ENCODE peak calls at places on chromosomes 6 and 20, in eight cellular contexts. K is mucosa of descending colon, G is breast epithelium, C is mesenchymal stem cell, W is lower leg skin, U is GM12865, M is fibroblast of lung, F is AG04449. A is an unnamed sample.

GRCh38 chr6:49257549-49257948 is 205.5 kb downstream of the MMUT start:
- DNase-seq in K (no peak), F (no peak), U (peak), G (no peak), C (no peak), W (no peak), M (no peak), A (no peak)

GRCh38 chr20:44057698-44058675 is 129.0 kb downstream of the JPH2 start:
- DNase-seq in K (no peak), U (no peak), M (peak), F (no peak), G (peak), W (peak), C (peak), A (peak)

GRCh38 chr6:39471954-39472659 is 149.6 kb upstream of the KCNK16 start:
- DNase-seq in C (no peak), K (no peak), U (peak), F (no peak), W (no peak), G (no peak), M (no peak), A (no peak)

GRCh38 chr20:29763821-29764511 is 1493.5 kb upstream of the DEFB115 start:
- DNase-seq in C (no peak), U (no peak), W (no peak), F (no peak), G (no peak), M (no peak), K (no peak), A (no peak)

GRCh38 chr20:667351-668034 is 8.1 kb downstream of the SCRT2 start:
- DNase-seq in U (peak), K (peak), W (no peak), C (peak), F (no peak), M (peak), G (no peak), A (no peak)

GRCh38 chr6:804771-805170 is 111.8 kb upstream of the EXOC2 start:
- DNase-seq in C (no peak), M (no peak), U (no peak), W (no peak), G (no peak), K (no peak), F (no peak), A (no peak)

GRCh38 chr6:116572162-116572561 is 858 bp downstream of the RWDD1 start:
- DNase-seq in W (no peak), C (peak), K (peak), F (no peak), M (peak), U (peak), G (no peak), A (no peak)

GRCh38 chr6:39899540-39900295 is 34.5 kb downstream of the MOCS1 start:
- DNase-seq in F (no peak), C (no peak), M (no peak), G (no peak), W (no peak), K (no peak), U (no peak), A (peak)

GRCh38 chr20:54040528-54040927 is 29.9 kb downstream of the BCAS1 start:
- DNase-seq in W (no peak), G (no peak), M (no peak), F (no peak), U (no peak), K (no peak), C (no peak), A (no peak)

GRCh38 chr6:73704260-73704659 is 8.3 kb downstream of the CD109 start:
- DNase-seq in F (peak), C (peak), U (peak), M (peak), W (peak), G (peak), K (no peak), A (peak)

GRCh38 chr6:30463651-30464618 is 25.4 kb upstream of the HLA-E start:
- DNase-seq in M (peak), K (peak), U (peak), G (no peak), W (no peak), F (no peak), C (peak), A (no peak)
- H3K4me3 ChIP-seq in M (no peak), K (no peak), U (no peak), G (no peak), W (no peak), F (no peak), C (no peak), A (no peak)

GRCh38 chr6:154507209-154507898 is 3.1 kb downstream of the CNKSR3 start:
- DNase-seq in C (no peak), G (no peak), F (no peak), U (no peak), W (no peak), K (no peak), M (no peak), A (no peak)
- H3K4me3 ChIP-seq in C (no peak), G (no peak), F (no peak), U (no peak), W (no peak), K (no peak), M (no peak), A (no peak)

DNA sequence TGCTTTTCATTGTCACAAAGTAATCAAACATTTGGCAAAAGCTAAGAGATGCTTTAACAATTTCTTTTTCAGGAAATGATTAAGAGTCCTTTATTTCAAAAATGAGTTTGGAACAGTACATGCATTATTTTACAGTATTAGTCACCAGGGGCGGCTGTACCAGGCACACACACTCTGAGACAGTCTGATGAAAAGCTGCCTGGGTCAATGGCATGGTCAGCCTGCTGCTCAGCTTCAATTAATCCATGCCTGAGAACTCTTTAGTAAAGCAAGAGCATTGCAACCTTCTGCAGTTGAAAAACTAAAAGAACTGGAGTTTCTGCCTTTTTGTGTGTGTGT is 105.5 kb downstream of the TULP4 start:
- DNase-seq in K (no peak), U (no peak), F (no peak), G (no peak), W (no peak), M (peak), C (peak), A (peak)
- H3K4me3 ChIP-seq in K (no peak), U (no peak), F (no peak), G (no peak), W (no peak), M (no peak), C (no peak), A (no peak)

DNA sequence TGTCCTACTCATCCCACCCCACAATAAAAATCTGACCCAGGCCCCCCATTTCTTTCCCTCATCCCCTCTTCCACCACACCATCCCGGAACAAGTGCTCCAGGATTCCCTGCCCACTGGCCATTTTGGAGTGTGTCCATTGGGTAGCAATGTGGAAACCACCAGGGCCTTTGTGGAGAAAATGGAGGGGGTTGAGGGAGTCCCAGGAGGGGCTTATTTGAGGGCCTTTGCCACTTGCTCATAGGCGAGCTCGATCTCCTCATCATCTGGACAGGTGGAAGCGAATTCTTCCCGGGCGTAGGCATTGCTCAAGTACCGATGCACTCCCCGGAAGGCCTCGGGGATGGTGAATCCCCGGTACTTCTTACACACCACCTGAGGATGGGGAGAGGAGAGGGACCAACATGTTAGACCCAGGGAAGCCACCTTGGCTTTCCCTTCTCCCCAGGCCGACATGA is 1.6 kb upstream of the DDAH2 start:
- DNase-seq in G (no peak), U (no peak), C (no peak), K (no peak), F (no peak), M (no peak), W (no peak), A (no peak)
- H3K4me3 ChIP-seq in G (peak), U (no peak), C (no peak), K (no peak), F (no peak), M (peak), W (no peak), A (peak)

DNA sequence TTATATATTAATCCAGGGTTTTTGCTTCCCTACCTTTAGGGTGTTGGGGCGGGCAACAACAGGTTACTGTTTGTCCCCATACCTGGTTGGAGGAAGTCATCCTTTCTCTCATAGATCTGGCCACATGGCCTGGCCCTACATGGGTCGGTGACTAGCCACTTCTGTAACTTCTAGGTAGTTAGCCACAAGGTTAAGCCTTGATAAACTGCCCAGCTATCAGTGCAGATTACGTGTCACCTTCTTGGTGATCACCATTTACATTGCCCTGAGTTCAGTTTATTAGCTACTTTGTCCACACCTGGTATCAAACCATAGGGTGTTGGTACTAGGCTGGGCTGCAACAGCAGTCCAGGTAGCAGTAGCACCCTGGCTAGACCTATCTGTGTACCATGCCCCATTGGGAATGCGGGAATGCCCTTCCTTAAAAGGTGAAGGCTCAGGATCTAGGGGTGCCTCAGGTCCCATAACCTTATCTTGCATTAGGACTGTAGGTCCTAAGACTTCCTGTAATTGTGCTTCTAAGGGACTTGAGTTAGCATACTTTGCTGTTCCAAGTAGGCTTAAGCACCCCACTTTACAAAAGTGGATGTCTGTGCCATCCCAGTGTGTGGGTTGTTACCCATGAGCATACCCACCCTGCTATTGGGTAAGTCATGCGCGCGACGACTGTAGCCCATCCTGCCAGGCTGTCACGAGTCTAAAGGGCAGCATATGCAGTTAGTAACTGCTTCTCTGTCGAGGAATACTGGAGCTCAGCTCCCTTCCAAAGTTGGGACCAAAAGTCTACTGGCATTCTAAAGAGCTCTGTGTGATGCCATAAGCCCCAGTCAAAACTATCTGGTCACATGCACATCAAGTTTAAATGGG is 5.2 kb downstream of the ZKSCAN3 start:
- DNase-seq in M (no peak), C (peak), F (no peak), U (no peak), G (no peak), W (no peak), K (peak), A (no peak)
- H3K4me3 ChIP-seq in M (peak), C (no peak), F (peak), U (no peak), G (peak), W (no peak), K (no peak), A (peak)

DNA sequence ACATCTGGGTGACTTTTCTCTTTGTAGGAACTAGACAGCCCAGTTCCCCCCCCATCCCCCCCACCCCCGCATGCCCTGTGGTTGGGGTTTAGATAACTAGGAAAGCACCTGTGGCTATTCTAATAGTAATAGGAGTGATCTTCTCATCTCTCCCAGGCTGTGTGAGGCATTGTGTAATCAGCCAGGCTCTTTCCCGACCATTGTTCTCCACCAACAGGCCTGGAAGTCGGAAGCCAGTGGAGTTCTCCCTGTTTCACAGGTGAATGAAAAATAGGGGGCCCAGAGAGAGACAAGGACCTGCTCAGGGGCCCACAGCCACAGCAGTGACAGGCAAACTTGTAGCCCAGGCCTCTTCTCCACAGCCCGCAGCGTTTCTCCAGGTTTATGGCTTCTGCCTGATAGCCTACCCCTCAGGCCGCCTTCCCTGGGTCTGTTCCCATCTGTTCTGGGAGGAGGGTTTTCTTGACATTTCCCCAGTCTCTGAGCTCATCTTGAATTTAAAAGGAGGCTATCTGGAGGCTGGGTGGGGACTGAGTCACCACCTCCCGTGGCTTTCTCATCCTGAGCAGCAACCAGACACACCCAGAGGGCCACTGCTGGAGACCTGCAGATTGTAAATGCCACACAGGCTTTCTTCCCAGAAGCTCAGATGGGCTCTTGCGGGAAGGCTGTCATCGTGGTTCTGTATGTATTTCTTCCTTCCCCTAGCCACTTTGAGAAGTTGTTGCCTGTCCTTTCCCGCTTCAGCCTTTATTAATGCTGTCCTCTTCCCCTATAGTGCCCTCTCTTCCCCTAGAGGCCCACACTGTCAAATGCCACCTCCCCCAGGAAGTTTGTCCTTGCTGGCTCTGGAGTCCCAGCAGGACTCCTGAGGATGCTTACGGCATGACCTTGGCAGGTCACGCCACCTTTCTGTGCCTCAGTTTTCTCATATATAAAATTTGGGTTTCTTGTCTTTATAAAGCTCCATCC is 75.9 kb upstream of the MYL9 start:
- DNase-seq in G (no peak), U (peak), K (peak), W (peak), C (peak), M (peak), F (no peak), A (peak)
- H3K4me3 ChIP-seq in G (no peak), U (no peak), K (no peak), W (no peak), C (no peak), M (no peak), F (peak), A (no peak)

DNA sequence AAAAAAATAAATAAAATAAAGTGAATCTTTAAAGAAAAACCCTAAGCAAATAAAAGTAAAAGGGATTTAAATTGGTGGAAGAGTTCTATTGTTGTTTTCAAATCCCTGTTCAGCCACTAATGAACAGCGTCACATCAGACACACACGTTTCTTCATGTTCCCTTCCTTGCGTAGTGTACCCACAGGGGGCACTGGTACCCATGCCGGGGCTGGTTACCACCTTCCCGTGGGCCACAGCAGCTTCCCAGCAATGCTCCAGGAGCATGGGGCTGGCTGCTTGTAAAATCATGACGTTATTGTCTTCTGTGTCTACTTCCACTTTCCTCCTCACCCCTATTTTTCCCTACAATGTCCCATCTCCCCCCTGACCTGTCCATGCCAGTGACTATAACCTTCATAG is 988.7 kb downstream of the KIF16B start:
- DNase-seq in W (no peak), U (no peak), G (no peak), C (no peak), F (no peak), K (no peak), M (no peak), A (no peak)
- H3K4me3 ChIP-seq in W (no peak), U (no peak), G (no peak), C (no peak), F (no peak), K (no peak), M (no peak), A (no peak)

GRCh38 chr6:152457949-152458624 is 179.1 kb downstream of the SYNE1 start:
- DNase-seq in F (no peak), W (no peak), M (no peak), K (no peak), U (no peak), C (no peak), G (no peak), A (no peak)

GRCh38 chr6:152452639-152453038 is 184.5 kb downstream of the SYNE1 start:
- DNase-seq in K (no peak), U (no peak), M (no peak), F (no peak), W (no peak), G (no peak), C (no peak), A (no peak)

GRCh38 chr6:152450519-152450918 is 186.6 kb downstream of the SYNE1 start:
- DNase-seq in W (no peak), F (no peak), U (no peak), C (no peak), M (no peak), G (no peak), K (no peak), A (no peak)

GRCh38 chr6:152454003-152454402 is 183.2 kb downstream of the SYNE1 start:
- DNase-seq in U (no peak), W (no peak), F (no peak), K (no peak), G (no peak), M (no peak), C (no peak), A (no peak)

GRCh38 chr6:152453421-152453820 is 183.7 kb downstream of the SYNE1 start:
- DNase-seq in W (no peak), K (no peak), C (no peak), F (no peak), G (no peak), M (no peak), U (no peak), A (no peak)
- H3K4me3 ChIP-seq in W (no peak), K (no peak), C (no peak), F (no peak), G (no peak), M (no peak), U (no peak), A (no peak)

GRCh38 chr6:30195951-30196350 is 17.3 kb downstream of the TRIM26 start:
- DNase-seq in C (no peak), K (no peak), M (no peak), W (no peak), U (no peak), G (no peak), F (no peak), A (no peak)
- H3K4me3 ChIP-seq in C (no peak), K (no peak), M (no peak), W (no peak), U (no peak), G (no peak), F (no peak), A (no peak)

A was measured in AG09309.